ENCODE peak calls at places on chromosomes 7 and 10, in six cellular contexts. F, P, Z, M, D and I are unnamed samples.

GRCh38 chr7:141156446-141156845 is 82.6 kb downstream of the TMEM178B start:
- DNase-seq in F (no peak), P (no peak), Z (no peak), M (no peak), D (no peak), I (no peak)

GRCh38 chr10:69088801-69089501 is 1.0 kb downstream of the SRGN start:
- DNase-seq in F (no peak), P (no peak), Z (no peak), M (no peak), D (peak), I (no peak)

GRCh38 chr10:69389827-69390490 is 26.8 kb downstream of the TACR2 start:
- DNase-seq in F (no peak), P (no peak), Z (peak), M (no peak), D (peak), I (peak)

GRCh38 chr10:128047991-128048826 is 78.0 kb downstream of the MKI67 start:
- DNase-seq in F (no peak), P (peak), Z (no peak), M (no peak), D (no peak), I (no peak)

GRCh38 chr7:25527665-25528064 is 299.4 kb upstream of the NPVF start:
- DNase-seq in F (no peak), P (no peak), Z (no peak), M (no peak), D (no peak), I (no peak)

GRCh38 chr7:132145466-132145865 is 430.8 kb downstream of the PLXNA4 start:
- DNase-seq in F (no peak), P (no peak), Z (no peak), M (no peak), D (no peak), I (peak)

GRCh38 chr10:16184911-16185310 is 251.9 kb upstream of the PTER start:
- DNase-seq in F (no peak), P (no peak), Z (no peak), M (no peak), D (no peak), I (no peak)

GRCh38 chr7:52648903-52649302 is 386.5 kb upstream of the POM121L12 start:
- DNase-seq in F (no peak), P (no peak), Z (no peak), M (no peak), D (no peak), I (no peak)

GRCh38 chr10:119343001-119343601 is 135.7 kb downstream of the GRK5 start:
- DNase-seq in F (no peak), P (no peak), Z (no peak), M (no peak), D (no peak), I (no peak)

GRCh38 chr7:112898432-112899290 is 108.5 kb upstream of the TMEM168 start:
- DNase-seq in F (peak), P (peak), Z (peak), M (peak), D (peak), I (peak)

GRCh38 chr10:85950921-85951320 is 415.7 kb downstream of the GRID1 start:
- DNase-seq in F (no peak), P (no peak), Z (no peak), M (no peak), D (no peak), I (no peak)

GRCh38 chr10:72688208-72688651 is 3.7 kb upstream of the MCU start:
- DNase-seq in F (no peak), P (peak), Z (no peak), M (no peak), D (peak), I (peak)

GRCh38 chr10:4316166-4316810 is 509.7 kb upstream of the AKR1E2 start:
- DNase-seq in F (no peak), P (no peak), Z (no peak), M (no peak), D (no peak), I (no peak)

GRCh38 chr10:80165173-80165572 is 32.6 kb downstream of the PLAC9 start:
- DNase-seq in F (no peak), P (no peak), Z (no peak), M (no peak), D (peak), I (no peak)

GRCh38 chr10:61961278-61961677 is 59.8 kb downstream of the ARID5B start:
- DNase-seq in F (no peak), P (no peak), Z (no peak), M (no peak), D (no peak), I (no peak)

GRCh38 chr10:86953747-86954680 is 3.4 kb downstream of the MMRN2 start:
- DNase-seq in F (no peak), P (no peak), Z (peak), M (no peak), D (peak), I (no peak)

GRCh38 chr10:67492317-67493019 is 203.5 kb downstream of the CTNNA3 start:
- DNase-seq in F (no peak), P (no peak), Z (no peak), M (no peak), D (no peak), I (no peak)

GRCh38 chr10:61890430-61890829 is 11.1 kb upstream of the ARID5B start:
- DNase-seq in F (no peak), P (no peak), Z (no peak), M (no peak), D (no peak), I (no peak)

GRCh38 chr7:121369462-121369861 is 26.6 kb downstream of the FAM3C start:
- DNase-seq in F (no peak), P (peak), Z (no peak), M (no peak), D (no peak), I (no peak)

GRCh38 chr10:95279042-95279820 is 11.6 kb downstream of the PDLIM1 start:
- DNase-seq in F (no peak), P (no peak), Z (no peak), M (no peak), D (no peak), I (no peak)

GRCh38 chr10:38159007-38159406 is 64.9 kb downstream of the ZNF37A start:
- DNase-seq in F (no peak), P (no peak), Z (no peak), M (no peak), D (no peak), I (no peak)

GRCh38 chr7:145036592-145037386 is 200.9 kb upstream of the TPK1 start:
- DNase-seq in F (peak), P (peak), Z (no peak), M (peak), D (peak), I (peak)

GRCh38 chr7:158527902-158528502 is 59.6 kb downstream of the PTPRN2 start:
- DNase-seq in F (no peak), P (no peak), Z (no peak), M (no peak), D (no peak), I (no peak)

GRCh38 chr10:69359089-69360025 is 57.4 kb downstream of the TACR2 start:
- DNase-seq in F (no peak), P (no peak), Z (no peak), M (no peak), D (no peak), I (no peak)

GRCh38 chr10:52217531-52217930 is 96.5 kb upstream of the DKK1 start:
- DNase-seq in F (no peak), P (no peak), Z (no peak), M (no peak), D (no peak), I (no peak)

GRCh38 chr7:1562126-1562525 is 6.1 kb upstream of the TMEM184A start:
- DNase-seq in F (no peak), P (no peak), Z (no peak), M (peak), D (no peak), I (no peak)

GRCh38 chr7:1561036-1561940 is 5.3 kb upstream of the TMEM184A start:
- DNase-seq in F (no peak), P (no peak), Z (no peak), M (no peak), D (no peak), I (no peak)

GRCh38 chr7:1563939-1564602 is 5.8 kb downstream of the PSMG3 start:
- DNase-seq in F (no peak), P (no peak), Z (no peak), M (peak), D (no peak), I (no peak)

GRCh38 chr7:1564603-1565022 is 5.2 kb downstream of the PSMG3 start:
- DNase-seq in F (no peak), P (no peak), Z (no peak), M (no peak), D (no peak), I (no peak)

DNA sequence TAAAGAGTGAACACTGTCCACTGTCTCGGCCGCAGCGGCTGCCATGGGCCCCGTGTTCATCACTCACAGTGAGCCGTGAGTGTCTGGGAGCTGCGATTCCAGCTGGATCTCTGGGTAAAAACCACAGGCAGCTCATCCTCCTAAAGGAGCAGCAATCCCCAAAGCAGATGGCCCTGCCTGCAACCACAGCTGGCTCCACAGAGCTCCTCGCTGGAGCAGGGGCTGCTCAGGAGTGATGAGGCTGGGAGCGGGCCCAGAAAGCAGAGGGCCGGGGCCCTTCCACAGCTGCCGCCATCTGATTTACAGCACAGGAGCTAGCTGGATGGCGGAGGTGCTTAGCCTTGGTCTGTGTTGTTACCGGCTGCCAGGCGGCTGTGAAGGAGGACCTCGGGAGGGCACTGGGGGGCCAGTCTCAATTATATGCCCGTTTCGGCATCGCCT is 6.6 kb upstream of the TMEM184A start:
- DNase-seq in F (no peak), P (no peak), Z (no peak), M (peak), D (no peak), I (no peak)
- TF ChIP-seq JUND in F (no peak), P (no peak), Z (no peak), M (no peak), D (no peak), I (no peak)

GRCh38 chr7:22241805-22242390 is 115.1 kb downstream of the RAPGEF5 start:
- DNase-seq in F (no peak), P (no peak), Z (no peak), M (no peak), D (no peak), I (no peak)

GRCh38 chr7:22240904-22241571 is 115.9 kb downstream of the RAPGEF5 start:
- DNase-seq in F (no peak), P (peak), Z (no peak), M (no peak), D (no peak), I (no peak)

GRCh38 chr7:22235134-22235533 is 121.8 kb downstream of the RAPGEF5 start:
- DNase-seq in F (no peak), P (no peak), Z (no peak), M (no peak), D (no peak), I (no peak)

GRCh38 chr7:22234247-22234646 is 122.7 kb downstream of the RAPGEF5 start:
- DNase-seq in F (no peak), P (no peak), Z (no peak), M (no peak), D (peak), I (peak)

DNA sequence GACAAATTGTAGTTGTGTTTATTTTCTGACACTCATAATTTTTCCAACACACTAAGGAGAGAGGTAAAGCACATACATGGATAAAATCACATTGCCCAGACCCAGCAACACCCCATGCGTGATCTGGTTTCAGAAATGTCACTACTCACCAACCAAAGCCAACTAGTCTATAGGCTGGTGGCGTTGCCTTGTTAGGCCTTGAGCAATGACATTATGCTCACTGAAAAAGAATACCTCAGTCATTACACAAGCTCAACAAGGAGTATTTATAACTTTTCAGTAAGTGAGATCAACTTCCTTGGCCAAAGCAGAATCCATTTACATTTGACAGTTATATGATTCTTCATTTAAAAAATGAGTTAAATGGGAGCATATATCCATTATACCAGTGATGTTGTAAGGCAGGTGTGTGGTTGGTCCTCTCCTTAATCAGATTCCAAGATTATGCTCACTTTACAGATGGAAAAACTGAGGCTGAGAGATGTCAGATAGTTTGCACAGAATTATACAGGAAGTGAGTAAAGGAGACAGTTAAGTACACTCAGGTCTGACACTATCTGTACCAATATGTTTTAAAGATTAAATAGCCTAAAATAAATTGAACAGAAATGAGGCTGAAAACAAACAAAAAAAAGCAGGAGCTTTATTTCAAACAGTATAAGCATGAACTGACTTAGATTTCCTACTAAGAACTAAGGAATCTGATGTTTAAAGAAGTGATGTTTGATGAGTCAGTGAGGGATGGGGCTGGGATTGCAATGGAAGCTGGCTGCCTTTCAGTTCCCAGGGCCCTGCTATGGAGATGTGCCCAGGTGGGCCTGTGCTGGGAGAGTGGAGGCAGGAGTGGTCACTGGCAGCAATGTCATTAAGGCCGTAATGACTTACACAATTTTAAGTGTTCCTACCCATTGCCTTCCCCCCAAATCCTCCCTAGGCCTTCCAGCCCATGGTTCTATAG is 118.3 kb downstream of the RAPGEF5 start:
- DNase-seq in F (no peak), P (no peak), Z (no peak), M (no peak), D (no peak), I (no peak)
- TF ChIP-seq JUND in F (no peak), P (no peak), Z (no peak), M (no peak), D (no peak), I (no peak)

DNA sequence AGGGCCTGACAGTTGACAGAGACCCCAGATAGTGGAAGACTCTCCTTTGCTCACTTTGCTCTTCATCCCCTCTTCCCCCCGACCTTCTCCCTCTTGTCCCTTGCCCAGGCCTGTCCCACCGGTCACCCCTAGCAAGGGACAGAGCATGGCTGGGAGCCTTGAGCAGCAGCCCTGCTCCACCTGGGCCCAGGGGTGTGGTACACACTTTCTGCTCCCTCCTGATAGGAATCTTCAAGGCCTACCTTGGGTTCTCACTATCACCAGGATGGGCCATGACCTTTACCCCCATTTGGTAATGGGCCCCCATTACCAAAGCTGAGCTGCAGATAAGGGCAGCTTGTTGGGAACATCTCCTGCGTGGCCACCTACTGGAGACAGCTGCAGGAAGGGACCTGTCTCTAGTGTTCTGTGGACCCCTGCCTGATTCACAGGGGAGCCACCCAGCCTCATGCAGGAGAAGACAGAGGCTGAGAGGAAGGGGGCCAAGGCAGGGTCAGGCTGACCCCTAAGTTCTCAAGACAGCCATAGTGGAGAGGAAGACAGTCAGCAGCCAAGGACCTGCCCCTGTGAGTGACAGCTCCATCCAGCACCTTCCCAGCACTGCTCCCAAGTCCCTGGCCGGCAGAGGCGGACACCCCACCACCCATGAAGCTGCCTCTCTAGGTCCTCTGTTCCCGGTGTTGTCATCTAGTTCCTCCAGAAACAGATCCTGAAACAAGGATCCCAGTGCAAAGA is 913 bp upstream of the NPC1L1 start:
- DNase-seq in F (no peak), P (peak), Z (no peak), M (peak), D (no peak), I (no peak)
- TF ChIP-seq JUND in F (no peak), P (no peak), Z (no peak), M (no peak), D (no peak), I (no peak)

DNA sequence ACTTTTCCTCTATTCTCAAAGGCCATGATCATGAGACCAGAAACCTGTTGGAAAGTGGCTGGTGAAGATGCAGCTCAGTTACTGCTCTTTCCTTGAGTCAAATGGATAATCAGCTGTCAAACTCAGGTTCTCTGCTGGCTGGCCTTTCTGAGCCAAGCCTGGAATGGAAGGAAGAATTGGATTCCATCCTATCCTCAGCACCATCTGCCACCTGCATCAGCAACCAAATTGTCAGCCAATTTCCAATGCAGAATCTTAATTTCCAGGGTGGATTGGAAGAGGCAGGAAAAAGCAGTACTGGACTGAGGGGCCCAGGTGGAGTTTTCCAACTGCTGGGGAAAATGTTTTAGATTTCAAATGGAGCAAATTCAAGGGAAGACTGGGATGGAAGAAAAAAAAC is 631.7 kb downstream of the KCNMA1 start:
- DNase-seq in F (no peak), P (no peak), Z (no peak), M (no peak), D (no peak), I (no peak)
- TF ChIP-seq JUND in F (no peak), P (no peak), Z (no peak), M (no peak), D (no peak), I (no peak)

GRCh38 chr10:75197906-75198305 is 12.7 kb upstream of the VDAC2 start:
- DNase-seq in F (no peak), P (no peak), Z (no peak), M (no peak), D (no peak), I (no peak)
- TF ChIP-seq JUND in F (no peak), P (no peak), Z (no peak), M (no peak), D (no peak), I (no peak)